ENCODE peak calls at places on chromosomes 4 and X, in five cellular contexts. P is AG09319; G is osteocyte; X is activated CD4-positive, alpha-beta T cell treated with anti-CD3 and anti-CD28 coated beads for 36 hours; C is cardiac fibroblast. K is an unnamed sample.

GRCh38 chr4:95548738-95549245 is at the start of gene UNC5C:
- DNase-seq in X (peak), C (peak), G (no peak), P (no peak), K (peak)

GRCh38 chr4:165190591-165191212 is 16.7 kb upstream of the KLHL2 start:
- DNase-seq in C (no peak), X (peak), G (no peak), P (no peak), K (no peak)

GRCh38 chr4:46274717-46275116 is 115.2 kb downstream of the GABRA2 start:
- DNase-seq in X (no peak), P (no peak), C (no peak), G (no peak), K (no peak)

GRCh38 chrX:40146471-40147398 is 49.0 kb upstream of the BCOR start:
- DNase-seq in G (no peak), C (peak), X (peak), P (no peak), K (peak)

GRCh38 chr4:139184129-139184528 is 7.1 kb upstream of the ELF2 start:
- DNase-seq in X (no peak), P (no peak), G (no peak), C (peak), K (no peak)

GRCh38 chrX:44106864-44107263 is 133.7 kb upstream of the NDP start:
- DNase-seq in G (no peak), C (no peak), P (no peak), X (no peak), K (no peak)

GRCh38 chrX:140526138-140526537 is 21.3 kb upstream of the SOX3 start:
- DNase-seq in G (no peak), C (peak), P (no peak), X (no peak), K (no peak)

GRCh38 chr4:182604953-182605352 is 312.2 kb downstream of the DCTD start:
- DNase-seq in C (peak), P (no peak), G (no peak), X (no peak), K (no peak)

GRCh38 chrX:9807355-9808182 is 21.3 kb downstream of the SHROOM2 start:
- DNase-seq in C (no peak), X (no peak), G (no peak), P (no peak), K (no peak)

GRCh38 chr4:42566835-42567234 is 90.1 kb downstream of the ATP8A1 start:
- DNase-seq in G (no peak), C (no peak), P (no peak), X (no peak), K (no peak)

K was measured in GM03348.